ENCODE peak calls at places on chromosomes 3 and 15, in five cellular contexts. Z, W, K, S and V are unnamed samples.

GRCh38 chr3:134334901-134335280 is 39.4 kb downstream of the AMOTL2 start:
- DNase-seq in W (no peak), Z (no peak), K (no peak), S (peak; percentile 65), V (no peak)

GRCh38 chr15:68430471-68431036 is 1.4 kb downstream of the ITGA11 start:
- DNase-seq in W (no peak), K (no peak), Z (no peak), S (no peak), V (no peak)

GRCh38 chr15:30941520-30941919 is 37.8 kb downstream of the FAN1 start:
- DNase-seq in S (no peak), K (no peak), W (no peak), Z (no peak), V (no peak)

GRCh38 chr15:70702584-70702983 is 60.8 kb downstream of the UACA start:
- DNase-seq in Z (no peak), W (no peak), K (peak; percentile 23), S (no peak), V (no peak)

GRCh38 chr3:158644345-158644908 is at the start of gene GFM1:
- DNase-seq in Z (peak; percentile 90), W (peak; percentile 86), S (peak; percentile 95), K (peak; percentile 99), V (peak; percentile 97)

GRCh38 chr3:149751551-149751950 is 738 bp downstream of the COMMD2 start:
- DNase-seq in K (peak; percentile 5), Z (no peak), W (no peak), S (no peak), V (no peak)

GRCh38 chr3:101050866-101051265 is 57.6 kb upstream of the ABI3BP start:
- DNase-seq in S (no peak), Z (no peak), K (no peak), W (no peak), V (no peak)

GRCh38 chr3:24830230-24831152 is 335.8 kb upstream of the THRB start:
- DNase-seq in W (no peak), Z (no peak), K (peak; percentile 79), S (peak; percentile 47), V (no peak)

GRCh38 chr15:58081891-58082290 is 16.4 kb upstream of the ALDH1A2 start:
- DNase-seq in S (no peak), W (no peak), K (no peak), Z (no peak), V (no peak)

GRCh38 chr3:65833761-65834505 is 204.8 kb downstream of the MAGI1 start:
- DNase-seq in S (no peak), Z (no peak), W (no peak), K (no peak), V (no peak)

GRCh38 chr3:195932418-195933043 is 24.2 kb upstream of the TNK2 start:
- DNase-seq in W (no peak), Z (no peak), K (no peak), S (no peak), V (peak; percentile 31)

GRCh38 chr3:141876381-141876890 is at the start of gene ATP1B3:
- DNase-seq in K (peak; percentile 91), S (peak; percentile 96), W (peak; percentile 73), Z (peak; percentile 85), V (peak; percentile 93)

GRCh38 chr15:78714890-78715289 is 73.9 kb upstream of the CHRNB4 start:
- DNase-seq in K (no peak), S (no peak), W (no peak), Z (no peak), V (no peak)

GRCh38 chr15:90001062-90001682 is at the start of gene ZNF710:
- DNase-seq in Z (peak; percentile 32), S (peak; percentile 34), K (peak; percentile 91), W (peak; percentile 11), V (peak; percentile 44)

GRCh38 chr3:23830869-23831484 is 25.2 kb downstream of the UBE2E1 start:
- DNase-seq in K (no peak), W (no peak), S (no peak), Z (no peak), V (no peak)

GRCh38 chr3:21944251-21944650 is 193.2 kb upstream of the ZNF385D start:
- DNase-seq in W (no peak), K (peak; percentile 56), Z (no peak), S (no peak), V (no peak)

GRCh38 chr3:25945836-25946235 is 155.9 kb downstream of the OXSM start:
- DNase-seq in S (no peak), K (no peak), W (no peak), Z (no peak), V (no peak)

GRCh38 chr3:187112934-187113793 is 26.1 kb downstream of the RPL39L start:
- DNase-seq in S (peak; percentile 24), K (peak; percentile 26), Z (no peak), W (no peak), V (no peak)

GRCh38 chr3:99862208-99862607 is 44.5 kb downstream of the CMSS1 start:
- DNase-seq in Z (no peak), K (no peak), S (no peak), W (no peak), V (no peak)

GRCh38 chr3:58296843-58297242 is 9.2 kb upstream of the RPP14 start:
- DNase-seq in K (no peak), Z (no peak), W (no peak), S (no peak), V (no peak)

GRCh38 chr15:72130272-72130671 is 12.1 kb downstream of the SENP8 start:
- DNase-seq in Z (no peak), W (no peak), S (no peak), K (no peak), V (no peak)

GRCh38 chr3:151047636-151048035 is 37.8 kb upstream of the MED12L start:
- DNase-seq in W (no peak), Z (no peak), K (no peak), S (no peak), V (no peak)

GRCh38 chr3:50572801-50573371 is 3.6 kb downstream of the HEMK1 start:
- DNase-seq in S (no peak), W (no peak), K (no peak), Z (peak; percentile 63), V (no peak)

GRCh38 chr3:139629033-139629432 is 48.7 kb downstream of the NMNAT3 start:
- DNase-seq in S (peak; percentile 72), W (no peak), Z (no peak), K (peak; percentile 24), V (no peak)

GRCh38 chr15:41105348-41106334 is 10.4 kb downstream of the INO80 start:
- DNase-seq in S (no peak), Z (no peak), K (no peak), W (no peak), V (no peak)